ENCODE peak calls at places on chromosomes 4 and X, in seven cellular contexts. W is testis, P is heart left ventricle, N is breast epithelium, H is IMR-90, T is tibial nerve, A is HCT116. F is an unnamed sample.

GRCh38 chr4:3797831-3798500 is 31.8 kb downstream of the ADRA2C start:
- DNase-seq in N (no peak), T (no peak), W (no peak), H (no peak), P (no peak), A (no peak), F (no peak)

GRCh38 chrX:112968351-112969133 is 127.9 kb upstream of the AMOT start:
- DNase-seq in P (no peak), W (no peak), T (no peak), A (no peak), N (no peak), H (no peak), F (no peak)

GRCh38 chr4:41209901-41210300 is 4.4 kb downstream of the APBB2 start:
- DNase-seq in A (no peak), T (no peak), N (no peak), W (no peak), H (no peak), P (no peak), F (no peak)

GRCh38 chrX:63503541-63503940 is 152.4 kb upstream of the SPIN4 start:
- DNase-seq in W (no peak), T (no peak), N (no peak), P (no peak), A (no peak), H (peak), F (no peak)

GRCh38 chr4:134695433-134695832 is 493.8 kb upstream of the PABPC4L start:
- DNase-seq in W (no peak), H (no peak), P (no peak), N (no peak), T (no peak), A (no peak), F (no peak)

GRCh38 chr4:153729901-153730300 is 29.9 kb downstream of the RNF175 start:
- DNase-seq in P (no peak), T (no peak), N (no peak), W (no peak), H (no peak), A (no peak), F (no peak)

GRCh38 chrX:143854006-143854405 is 29.9 kb upstream of the UBE2NL start:
- DNase-seq in A (no peak), H (peak), N (no peak), P (no peak), T (no peak), W (no peak), F (no peak)

GRCh38 chrX:10010686-10011085 is 43.5 kb downstream of the CLDN34 start:
- DNase-seq in W (no peak), P (no peak), N (no peak), T (no peak), A (no peak), H (peak), F (no peak)

GRCh38 chrX:9341305-9342201 is 123.3 kb upstream of the TBL1X start:
- DNase-seq in T (peak), P (peak), H (peak), A (no peak), N (no peak), W (peak), F (peak)

GRCh38 chrX:112967903-112968302 is 127.3 kb upstream of the AMOT start:
- DNase-seq in W (no peak), T (no peak), N (no peak), H (no peak), P (no peak), A (no peak), F (no peak)

GRCh38 chr4:52005610-52006273 is 14.4 kb downstream of the LRRC66 start:
- DNase-seq in W (no peak), N (no peak), T (no peak), A (no peak), P (no peak), H (no peak), F (no peak)

GRCh38 chr4:26298198-26298950 is 22.4 kb upstream of the RBPJ start:
- DNase-seq in A (no peak), H (peak), W (no peak), P (no peak), N (no peak), T (no peak), F (no peak)

GRCh38 chrX:46165866-46166265 is 379.4 kb downstream of the ZNF674 start:
- DNase-seq in H (no peak), N (no peak), A (no peak), W (no peak), T (no peak), P (no peak), F (no peak)

GRCh38 chr4:128353791-128354190 is 66.2 kb upstream of the PGRMC2 start:
- DNase-seq in T (no peak), A (no peak), P (no peak), H (peak), N (no peak), W (no peak), F (no peak)

DNA sequence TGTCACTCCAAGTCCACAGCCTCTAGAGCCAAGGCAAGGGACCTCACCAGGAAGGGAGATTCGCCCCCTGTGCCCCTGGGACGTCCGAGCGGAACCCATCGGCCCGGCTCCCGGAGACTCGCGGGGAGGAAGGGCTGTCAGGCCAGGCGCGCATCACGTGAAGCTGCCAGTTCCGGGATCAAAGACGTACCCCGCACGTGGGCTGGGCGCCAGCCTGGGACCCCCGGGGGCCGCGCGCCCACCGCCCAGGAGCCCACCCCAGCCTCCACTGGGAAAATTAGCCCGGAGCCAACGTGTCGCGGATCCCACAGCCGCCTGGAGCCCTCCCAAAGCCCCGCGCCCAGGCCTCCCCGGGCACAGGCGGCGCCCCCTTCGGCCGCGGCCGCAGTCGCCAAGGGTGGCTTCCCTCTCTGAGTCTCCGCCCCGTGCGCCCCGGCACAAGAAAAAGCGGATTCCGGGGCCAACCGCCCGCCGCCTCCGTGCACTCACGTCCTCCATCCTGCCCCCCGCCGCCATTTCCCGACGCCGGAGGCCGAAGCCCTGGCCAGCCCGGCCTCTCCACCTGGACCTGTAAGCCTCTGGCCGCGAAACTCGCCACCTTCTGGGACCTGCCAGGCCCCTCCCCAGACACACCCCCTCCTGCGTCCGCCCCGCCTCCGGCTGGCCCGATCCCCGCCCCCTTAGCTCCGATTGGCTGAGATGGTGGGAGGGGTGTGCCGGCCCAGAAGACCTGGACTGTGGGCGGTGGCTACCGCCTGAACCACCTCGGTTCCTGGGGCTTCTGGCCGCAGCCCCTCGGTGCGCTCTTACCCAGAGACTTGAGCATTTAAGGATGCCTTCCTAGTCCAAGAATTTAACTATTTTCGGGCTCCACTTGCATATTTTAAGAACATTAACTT is at the start of gene TMEM192:
- DNase-seq in T (peak), P (peak), W (peak), N (peak), A (peak), H (peak), F (peak)
- TF ChIP-seq POLR2A in T (no peak), P (peak), W (peak), N (peak), A (no peak), H (no peak), F (peak)

GRCh38 chr4:10380695-10381094 is 76.5 kb downstream of the ZNF518B start:
- DNase-seq in W (no peak), T (no peak), H (no peak), A (no peak), P (no peak), N (no peak), F (no peak)
- TF ChIP-seq POLR2A in W (no peak), T (no peak), H (no peak), A (no peak), P (no peak), N (no peak), F (no peak)

DNA sequence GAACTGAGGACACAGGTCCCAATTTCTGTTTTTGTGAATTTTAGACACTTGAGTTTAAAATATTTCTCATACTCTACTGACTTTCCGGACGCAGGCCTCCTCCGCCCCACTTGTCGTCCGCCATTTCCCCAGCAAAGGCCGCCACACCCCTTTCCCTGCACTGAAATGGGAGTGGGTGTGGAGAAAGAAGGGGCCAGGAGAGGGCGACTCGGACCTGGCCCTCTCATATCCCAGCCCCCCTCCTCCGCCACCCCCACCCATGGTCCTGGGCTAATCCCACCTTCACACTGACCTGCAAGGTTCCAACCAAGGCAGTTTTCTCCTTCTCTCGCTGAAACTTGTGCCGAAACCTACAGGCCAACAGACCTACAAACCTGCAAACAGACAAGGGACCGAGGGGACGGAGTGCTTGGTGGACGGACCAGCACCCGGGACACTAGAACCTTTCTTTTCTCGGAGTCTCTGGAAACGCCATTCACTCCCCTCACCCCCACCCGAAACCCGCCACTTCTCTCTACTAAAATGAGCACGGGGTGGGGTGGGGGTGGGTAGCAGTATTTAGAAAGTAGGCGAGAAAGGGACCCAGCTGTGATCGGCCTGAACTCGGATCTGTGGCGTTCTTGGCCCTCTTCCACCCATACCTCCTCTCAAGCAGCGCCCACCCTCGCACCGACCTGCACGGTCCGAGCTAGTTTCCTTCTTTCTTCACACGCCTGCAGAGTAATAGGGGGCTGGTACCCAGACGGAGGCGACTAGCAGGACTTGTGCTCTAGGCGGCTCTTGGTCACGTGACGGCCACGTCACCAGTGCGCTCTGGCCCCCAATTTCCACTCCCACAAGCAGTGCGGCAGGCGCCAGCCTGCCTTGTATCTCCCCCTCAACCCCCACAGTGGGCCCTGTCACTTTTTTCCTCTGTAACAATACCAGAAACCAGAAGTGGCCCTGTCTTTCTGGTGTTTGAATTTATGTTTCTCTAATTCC is at the start of gene ARMCX6:
- DNase-seq in W (peak), A (peak), T (peak), N (peak), P (peak), H (peak), F (peak)
- TF ChIP-seq POLR2A in W (no peak), A (peak), T (peak), N (no peak), P (peak), H (no peak), F (peak)

GRCh38 chrX:13339607-13340006 is 19.8 kb upstream of the ATXN3L start:
- DNase-seq in P (no peak), N (no peak), W (no peak), H (no peak), T (no peak), A (no peak), F (no peak)
- TF ChIP-seq POLR2A in P (no peak), N (no peak), W (no peak), H (no peak), T (no peak), A (no peak), F (no peak)

GRCh38 chr4:173522160-173522873 is 7.7 kb downstream of the HAND2 start:
- DNase-seq in A (no peak), W (peak), P (peak), T (peak), N (no peak), H (peak), F (peak)
- TF ChIP-seq POLR2A in A (no peak), W (no peak), P (peak), T (no peak), N (no peak), H (no peak), F (peak)

DNA sequence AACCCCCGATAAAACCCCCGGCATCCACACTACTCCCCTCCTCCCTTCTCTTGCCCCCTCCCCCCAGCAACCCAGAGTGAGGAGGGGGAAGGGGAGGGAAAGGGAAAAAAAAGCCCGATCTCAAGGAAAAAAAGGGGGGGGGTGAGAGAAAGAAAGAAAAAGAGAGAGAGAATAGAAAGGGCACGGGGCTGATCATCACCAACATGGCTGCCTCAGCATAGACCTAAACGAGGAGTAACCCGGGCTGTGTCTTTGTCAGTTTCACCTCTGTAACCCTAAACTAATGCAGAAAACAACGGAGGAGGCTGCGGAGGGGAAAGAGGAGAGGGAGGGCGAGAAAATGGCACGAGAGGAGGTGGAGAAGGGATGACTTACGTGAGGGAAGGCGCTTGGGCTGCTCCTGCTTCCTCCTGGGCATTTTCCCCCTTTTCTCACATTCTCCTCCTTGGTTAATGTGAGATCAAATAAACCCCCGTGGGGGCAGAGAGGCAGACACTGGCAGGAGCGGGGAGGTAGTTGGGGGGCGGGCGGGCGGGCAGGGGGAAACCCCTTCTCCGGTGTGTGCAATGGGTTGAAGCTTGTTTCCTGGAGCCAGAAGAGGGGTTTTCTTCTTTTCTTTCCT is 522 bp downstream of the ZNF827 start:
- DNase-seq in H (peak), W (peak), N (no peak), P (no peak), A (no peak), T (no peak), F (no peak)
- TF ChIP-seq POLR2A in H (no peak), W (no peak), N (no peak), P (no peak), A (no peak), T (no peak), F (no peak)

DNA sequence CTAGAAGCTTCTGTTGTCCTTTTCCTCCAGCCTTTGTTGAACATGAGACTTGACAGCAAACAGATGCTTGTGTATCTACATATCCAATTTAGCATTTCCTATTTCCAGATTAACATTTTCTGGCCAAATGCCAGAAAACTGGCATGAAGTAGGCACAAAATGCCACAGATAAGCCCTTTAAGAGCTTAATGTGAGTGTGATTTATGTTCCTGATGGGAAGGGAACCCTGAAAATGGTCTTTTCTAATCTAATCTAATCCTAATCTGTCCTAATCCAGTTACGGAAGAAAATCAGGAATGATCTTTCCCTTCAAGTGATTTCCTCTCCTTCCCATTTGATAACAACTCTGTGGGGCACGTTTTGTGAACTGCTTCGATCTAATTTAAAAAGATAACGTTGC is 133.0 kb upstream of the C1QTNF7 start:
- DNase-seq in H (no peak), W (no peak), A (no peak), P (no peak), N (no peak), T (no peak), F (no peak)
- TF ChIP-seq POLR2A in H (no peak), W (no peak), A (no peak), P (no peak), N (no peak), T (no peak), F (no peak)

GRCh38 chr4:141220655-141221605 is at the start of gene ZNF330:
- DNase-seq in T (peak), P (peak), N (peak), W (peak), A (peak), H (peak), F (peak)
- TF ChIP-seq POLR2A in T (peak), P (peak), N (peak), W (peak), A (peak), H (peak), F (peak)

DNA sequence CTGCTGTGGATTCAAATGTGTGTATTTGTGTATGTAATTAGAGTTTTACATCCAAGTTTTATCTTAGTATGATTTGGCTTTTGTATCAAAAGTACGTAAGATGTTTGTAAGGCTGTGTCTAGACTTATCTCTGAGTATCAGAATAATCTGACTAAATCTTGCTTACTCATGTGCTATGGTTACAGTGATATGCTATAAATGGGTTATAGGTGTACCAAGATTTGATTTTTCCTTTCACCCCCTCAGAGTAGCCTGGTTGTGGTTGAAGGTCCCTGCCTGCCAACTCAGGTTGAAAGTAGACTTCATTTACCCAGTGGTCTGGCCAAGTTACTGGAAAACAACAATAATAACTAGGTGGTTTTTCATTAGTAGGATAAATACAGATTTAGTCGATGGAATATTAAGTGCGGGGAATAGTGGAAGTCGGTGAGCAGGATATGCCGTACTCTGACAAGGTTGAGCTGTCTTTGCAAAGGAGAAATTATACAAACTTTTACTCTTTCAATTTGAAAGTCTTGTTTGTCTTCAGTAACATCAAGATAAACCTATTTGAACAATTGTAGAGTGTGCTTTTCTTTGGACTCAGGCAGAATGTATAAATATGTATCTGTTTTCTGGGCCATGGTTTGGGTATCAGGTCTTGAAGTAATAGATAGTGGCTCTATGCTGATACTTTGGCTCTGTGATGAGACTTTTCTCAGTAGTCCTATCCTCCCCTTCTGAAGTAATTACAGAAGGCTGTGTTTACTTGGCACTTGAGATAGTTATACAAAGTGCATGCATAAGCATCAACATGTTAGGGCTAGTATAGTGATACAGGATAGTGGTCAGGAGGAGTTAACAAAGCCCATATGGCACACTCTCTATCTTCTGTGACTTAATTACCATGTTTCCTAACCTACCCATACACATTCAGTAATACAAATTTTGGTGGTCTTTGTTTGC is 23.7 kb downstream of the BMP2K start:
- DNase-seq in T (no peak), W (no peak), N (no peak), A (no peak), H (no peak), P (no peak), F (no peak)
- TF ChIP-seq POLR2A in T (no peak), W (no peak), N (no peak), A (no peak), H (no peak), P (no peak), F (no peak)

GRCh38 chr4:147779449-147779848 is 47.6 kb downstream of the ARHGAP10 start:
- DNase-seq in N (no peak), A (no peak), H (no peak), W (no peak), T (no peak), P (no peak), F (no peak)

GRCh38 chr4:147780137-147780777 is 48.4 kb downstream of the ARHGAP10 start:
- DNase-seq in N (no peak), A (no peak), W (no peak), P (peak), T (peak), H (no peak), F (no peak)

GRCh38 chr4:147777456-147778091 is 45.7 kb downstream of the ARHGAP10 start:
- DNase-seq in W (no peak), T (no peak), H (peak), N (no peak), A (peak), P (no peak), F (no peak)

GRCh38 chr4:147776600-147777175 is 44.8 kb downstream of the ARHGAP10 start:
- DNase-seq in H (no peak), W (no peak), P (no peak), T (no peak), A (no peak), N (no peak), F (no peak)

DNA sequence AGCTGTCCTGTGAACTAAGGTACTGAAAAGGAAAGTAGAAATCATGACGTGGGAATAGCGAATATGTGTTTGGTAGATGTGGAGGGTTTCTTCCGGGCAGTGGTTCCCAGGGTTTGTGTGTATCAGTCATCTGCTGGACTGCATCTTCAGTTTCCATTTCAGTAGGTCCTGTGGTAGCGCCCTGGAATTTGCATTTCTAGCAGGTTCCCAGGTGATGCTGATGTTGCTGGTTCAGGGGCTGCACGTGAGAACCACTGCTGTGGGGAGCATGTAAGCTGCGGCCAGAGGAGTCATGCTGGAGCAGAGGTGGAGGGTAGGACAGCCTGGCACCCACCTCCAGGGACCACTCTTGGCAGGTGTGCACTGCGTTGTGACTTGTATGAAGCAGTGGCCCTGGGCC is 47.1 kb downstream of the ARHGAP10 start:
- DNase-seq in T (no peak), H (no peak), N (no peak), W (no peak), P (no peak), A (no peak), F (no peak)
- TF ChIP-seq POLR2A in T (no peak), H (no peak), N (no peak), W (no peak), P (no peak), A (no peak), F (no peak)

F was measured in adrenal gland.